ENCODE peak calls at places on chromosomes 3 and 15, in six cellular contexts. One of them, this sample, is unnamed.

GRCh38 chr3:134694946-134695543 is 44.2 kb upstream of the KY start:
- DNase-seq in iPS-NIHi11: no peak
- DNase-seq in lower lobe of right lung: no peak
- DNase-seq in mesenchymal stem cell: no peak
- DNase-seq in HS-27A: no peak
- DNase-seq in IMR-90: no peak
- DNase-seq in this sample: no peak

GRCh38 chr3:153182491-153182890 is 20.5 kb downstream of the RAP2B start:
- DNase-seq in HS-27A: no peak
- DNase-seq in iPS-NIHi11: no peak
- DNase-seq in IMR-90: no peak
- DNase-seq in lower lobe of right lung: no peak
- DNase-seq in mesenchymal stem cell: no peak
- DNase-seq in this sample: no peak

GRCh38 chr3:112672716-112673506 is 32.0 kb upstream of the CCDC80 start:
- DNase-seq in mesenchymal stem cell: no peak
- DNase-seq in lower lobe of right lung: no peak
- DNase-seq in HS-27A: no peak
- DNase-seq in IMR-90: no peak
- DNase-seq in iPS-NIHi11: no peak
- DNase-seq in this sample: no peak

GRCh38 chr3:61966200-61966599 is 404.8 kb downstream of the PTPRG start:
- DNase-seq in iPS-NIHi11: peak
- DNase-seq in mesenchymal stem cell: no peak
- DNase-seq in HS-27A: no peak
- DNase-seq in lower lobe of right lung: no peak
- DNase-seq in IMR-90: peak
- DNase-seq in this sample: no peak

GRCh38 chr3:142973217-142974009 is 9.9 kb upstream of the PAQR9 start:
- DNase-seq in iPS-NIHi11: no peak
- DNase-seq in IMR-90: no peak
- DNase-seq in HS-27A: no peak
- DNase-seq in lower lobe of right lung: no peak
- DNase-seq in mesenchymal stem cell: no peak
- DNase-seq in this sample: no peak

GRCh38 chr15:52414936-52415335 is 113.7 kb downstream of the MYO5A start:
- DNase-seq in IMR-90: no peak
- DNase-seq in iPS-NIHi11: no peak
- DNase-seq in HS-27A: no peak
- DNase-seq in lower lobe of right lung: no peak
- DNase-seq in mesenchymal stem cell: no peak
- DNase-seq in this sample: no peak

GRCh38 chr3:155019576-155019975 is 60.5 kb upstream of the MME start:
- DNase-seq in lower lobe of right lung: no peak
- DNase-seq in mesenchymal stem cell: peak
- DNase-seq in HS-27A: no peak
- DNase-seq in IMR-90: peak
- DNase-seq in iPS-NIHi11: no peak
- DNase-seq in this sample: no peak

GRCh38 chr3:33439421-33440327 is 531 bp downstream of the UBP1 start:
- DNase-seq in IMR-90: peak
- DNase-seq in lower lobe of right lung: peak
- DNase-seq in iPS-NIHi11: peak
- DNase-seq in HS-27A: no peak
- DNase-seq in mesenchymal stem cell: peak
- DNase-seq in this sample: peak

GRCh38 chr15:90706394-90707327 is 10.5 kb upstream of the BLM start:
- DNase-seq in iPS-NIHi11: no peak
- DNase-seq in mesenchymal stem cell: no peak
- DNase-seq in HS-27A: no peak
- DNase-seq in lower lobe of right lung: no peak
- DNase-seq in IMR-90: no peak
- DNase-seq in this sample: no peak

GRCh38 chr15:48427479-48427878 is 96.2 kb downstream of the DUT start:
- DNase-seq in iPS-NIHi11: no peak
- DNase-seq in IMR-90: no peak
- DNase-seq in HS-27A: no peak
- DNase-seq in mesenchymal stem cell: no peak
- DNase-seq in lower lobe of right lung: no peak
- DNase-seq in this sample: no peak

GRCh38 chr3:48598323-48599076 is 3.4 kb upstream of the COL7A1 start:
- DNase-seq in lower lobe of right lung: no peak
- DNase-seq in iPS-NIHi11: no peak
- DNase-seq in IMR-90: peak
- DNase-seq in HS-27A: no peak
- DNase-seq in mesenchymal stem cell: peak
- DNase-seq in this sample: peak

GRCh38 chr3:50830451-50830850 is 155.7 kb downstream of the DOCK3 start:
- DNase-seq in iPS-NIHi11: no peak
- DNase-seq in mesenchymal stem cell: no peak
- DNase-seq in lower lobe of right lung: no peak
- DNase-seq in IMR-90: no peak
- DNase-seq in HS-27A: no peak
- DNase-seq in this sample: no peak

GRCh38 chr3:37241880-37242279 is 67.5 kb upstream of the LRRFIP2 start:
- DNase-seq in mesenchymal stem cell: no peak
- DNase-seq in HS-27A: no peak
- DNase-seq in lower lobe of right lung: no peak
- DNase-seq in iPS-NIHi11: no peak
- DNase-seq in IMR-90: no peak
- DNase-seq in this sample: no peak

GRCh38 chr15:30954674-30955073 is 36.8 kb downstream of the MTMR10 start:
- DNase-seq in HS-27A: no peak
- DNase-seq in iPS-NIHi11: no peak
- DNase-seq in mesenchymal stem cell: peak
- DNase-seq in lower lobe of right lung: no peak
- DNase-seq in IMR-90: peak
- DNase-seq in this sample: no peak

GRCh38 chr15:62254137-62254934 is 89.3 kb upstream of the C2CD4B start:
- DNase-seq in IMR-90: peak
- DNase-seq in lower lobe of right lung: peak
- DNase-seq in HS-27A: peak
- DNase-seq in iPS-NIHi11: peak
- DNase-seq in mesenchymal stem cell: peak
- DNase-seq in this sample: peak

GRCh38 chr15:85607842-85608241 is 186.9 kb downstream of the KLHL25 start:
- DNase-seq in mesenchymal stem cell: peak
- DNase-seq in HS-27A: no peak
- DNase-seq in IMR-90: peak
- DNase-seq in iPS-NIHi11: no peak
- DNase-seq in lower lobe of right lung: no peak
- DNase-seq in this sample: peak

GRCh38 chr3:117393119-117393518 is 683.5 kb downstream of the TUSC7 start:
- DNase-seq in IMR-90: peak
- DNase-seq in iPS-NIHi11: no peak
- DNase-seq in HS-27A: no peak
- DNase-seq in mesenchymal stem cell: no peak
- DNase-seq in lower lobe of right lung: no peak
- DNase-seq in this sample: peak

GRCh38 chr15:42650208-42651066 is 75.0 kb downstream of the STARD9 start:
- DNase-seq in lower lobe of right lung: no peak
- DNase-seq in iPS-NIHi11: peak
- DNase-seq in HS-27A: peak
- DNase-seq in IMR-90: peak
- DNase-seq in mesenchymal stem cell: peak
- DNase-seq in this sample: peak

GRCh38 chr15:55937040-55937439 is 56.4 kb downstream of the NEDD4 start:
- DNase-seq in IMR-90: peak
- DNase-seq in iPS-NIHi11: no peak
- DNase-seq in HS-27A: no peak
- DNase-seq in lower lobe of right lung: no peak
- DNase-seq in mesenchymal stem cell: peak
- DNase-seq in this sample: peak

GRCh38 chr3:111929484-111929883 is 49.3 kb upstream of the ABHD10 start:
- DNase-seq in mesenchymal stem cell: no peak
- DNase-seq in iPS-NIHi11: no peak
- DNase-seq in IMR-90: no peak
- DNase-seq in lower lobe of right lung: no peak
- DNase-seq in HS-27A: no peak
- DNase-seq in this sample: no peak

GRCh38 chr3:7371693-7372572 is 511.0 kb downstream of the GRM7 start:
- DNase-seq in HS-27A: no peak
- DNase-seq in lower lobe of right lung: no peak
- DNase-seq in iPS-NIHi11: no peak
- DNase-seq in IMR-90: no peak
- DNase-seq in mesenchymal stem cell: no peak
- DNase-seq in this sample: no peak

GRCh38 chr15:85582076-85582718 is 201.8 kb downstream of the AKAP13 start:
- DNase-seq in IMR-90: peak
- DNase-seq in iPS-NIHi11: no peak
- DNase-seq in mesenchymal stem cell: no peak
- DNase-seq in HS-27A: no peak
- DNase-seq in lower lobe of right lung: no peak
- DNase-seq in this sample: peak

GRCh38 chr15:20349774-20350498 is 191.7 kb downstream of the GOLGA6L6 start:
- DNase-seq in iPS-NIHi11: no peak
- DNase-seq in HS-27A: no peak
- DNase-seq in lower lobe of right lung: peak
- DNase-seq in IMR-90: no peak
- DNase-seq in mesenchymal stem cell: no peak
- DNase-seq in this sample: no peak

GRCh38 chr3:160473233-160473632 is 23.6 kb upstream of the TRIM59 start:
- DNase-seq in iPS-NIHi11: no peak
- DNase-seq in mesenchymal stem cell: no peak
- DNase-seq in lower lobe of right lung: no peak
- DNase-seq in IMR-90: peak
- DNase-seq in HS-27A: no peak
- DNase-seq in this sample: peak

GRCh38 chr15:38782156-38782555 is 217.5 kb upstream of the RASGRP1 start:
- DNase-seq in iPS-NIHi11: no peak
- DNase-seq in mesenchymal stem cell: peak
- DNase-seq in IMR-90: no peak
- DNase-seq in HS-27A: no peak
- DNase-seq in lower lobe of right lung: no peak
- DNase-seq in this sample: no peak

GRCh38 chr15:92599394-92599970 is 56.1 kb downstream of the FAM174B start:
- DNase-seq in lower lobe of right lung: no peak
- DNase-seq in IMR-90: peak
- DNase-seq in mesenchymal stem cell: no peak
- DNase-seq in HS-27A: no peak
- DNase-seq in iPS-NIHi11: no peak
- DNase-seq in this sample: peak

GRCh38 chr15:50137330-50137761 is 18.3 kb upstream of the ATP8B4 start:
- DNase-seq in IMR-90: peak
- DNase-seq in lower lobe of right lung: no peak
- DNase-seq in mesenchymal stem cell: peak
- DNase-seq in iPS-NIHi11: no peak
- DNase-seq in HS-27A: peak
- DNase-seq in this sample: peak

This sample was measured in astrocyte of the spinal cord.